ENCODE peak calls at places on chromosomes 4 and X, in five cellular contexts. One of them, this sample, is unnamed.

GRCh38 chrX:43456906-43457305 is 199.2 kb upstream of the MAOA start:
- DNase-seq in prostate gland: no peak
- DNase-seq in WERI-Rb-1: no peak
- DNase-seq in choroid plexus epithelial cell: no peak
- DNase-seq in pancreas: no peak
- DNase-seq in this sample: no peak

GRCh38 chr4:173530326-173531062 is 465 bp upstream of the HAND2 start:
- DNase-seq in WERI-Rb-1: no peak
- DNase-seq in choroid plexus epithelial cell: no peak
- DNase-seq in pancreas: no peak
- DNase-seq in prostate gland: no peak
- DNase-seq in this sample: no peak

GRCh38 chrX:125203737-125204578 is 115.7 kb upstream of the TEX13C start:
- DNase-seq in prostate gland: peak
- DNase-seq in choroid plexus epithelial cell: peak
- DNase-seq in WERI-Rb-1: no peak
- DNase-seq in pancreas: no peak
- DNase-seq in this sample: no peak

GRCh38 chrX:118497180-118497814 is 1.7 kb downstream of the DOCK11 start:
- DNase-seq in pancreas: no peak
- DNase-seq in choroid plexus epithelial cell: no peak
- DNase-seq in prostate gland: no peak
- DNase-seq in WERI-Rb-1: no peak
- DNase-seq in this sample: no peak

GRCh38 chr4:147157860-147158701 is 212.4 kb upstream of the TTC29 start:
- DNase-seq in WERI-Rb-1: peak
- DNase-seq in prostate gland: no peak
- DNase-seq in choroid plexus epithelial cell: peak
- DNase-seq in pancreas: no peak
- DNase-seq in this sample: peak

GRCh38 chrX:38233891-38234807 is 13.5 kb upstream of the SRPX start:
- DNase-seq in prostate gland: no peak
- DNase-seq in choroid plexus epithelial cell: peak
- DNase-seq in pancreas: no peak
- DNase-seq in WERI-Rb-1: no peak
- DNase-seq in this sample: peak

GRCh38 chrX:78375894-78376293 is 48.5 kb upstream of the CYSLTR1 start:
- DNase-seq in pancreas: no peak
- DNase-seq in prostate gland: no peak
- DNase-seq in choroid plexus epithelial cell: no peak
- DNase-seq in WERI-Rb-1: no peak
- DNase-seq in this sample: peak

GRCh38 chrX:72662020-72662747 is 51.9 kb downstream of the PHKA1 start:
- DNase-seq in prostate gland: no peak
- DNase-seq in pancreas: peak
- DNase-seq in WERI-Rb-1: no peak
- DNase-seq in choroid plexus epithelial cell: no peak
- DNase-seq in this sample: no peak

GRCh38 chrX:57821703-57822375 is 88.4 kb downstream of the ZXDA start:
- DNase-seq in choroid plexus epithelial cell: peak
- DNase-seq in pancreas: peak
- DNase-seq in WERI-Rb-1: peak
- DNase-seq in prostate gland: peak
- DNase-seq in this sample: peak

GRCh38 chrX:104392350-104392749 is 137.6 kb upstream of the ESX1 start:
- DNase-seq in WERI-Rb-1: no peak
- DNase-seq in prostate gland: peak
- DNase-seq in choroid plexus epithelial cell: peak
- DNase-seq in pancreas: no peak
- DNase-seq in this sample: no peak

GRCh38 chr4:149017022-149017734 is 575.0 kb upstream of the NR3C2 start:
- DNase-seq in prostate gland: no peak
- DNase-seq in choroid plexus epithelial cell: no peak
- DNase-seq in pancreas: no peak
- DNase-seq in WERI-Rb-1: no peak
- DNase-seq in this sample: no peak

GRCh38 chrX:123217077-123217476 is 33.0 kb downstream of the GRIA3 start:
- DNase-seq in choroid plexus epithelial cell: peak
- DNase-seq in WERI-Rb-1: no peak
- DNase-seq in prostate gland: no peak
- DNase-seq in pancreas: no peak
- DNase-seq in this sample: peak

GRCh38 chr4:145299380-145300076 is 119.1 kb upstream of the OTUD4 start:
- DNase-seq in prostate gland: no peak
- DNase-seq in pancreas: no peak
- DNase-seq in WERI-Rb-1: no peak
- DNase-seq in choroid plexus epithelial cell: peak
- DNase-seq in this sample: peak

GRCh38 chr4:180028682-180029081 is 2214.5 kb upstream of the TENM3 start:
- DNase-seq in WERI-Rb-1: peak
- DNase-seq in prostate gland: no peak
- DNase-seq in pancreas: peak
- DNase-seq in choroid plexus epithelial cell: peak
- DNase-seq in this sample: no peak

DNA sequence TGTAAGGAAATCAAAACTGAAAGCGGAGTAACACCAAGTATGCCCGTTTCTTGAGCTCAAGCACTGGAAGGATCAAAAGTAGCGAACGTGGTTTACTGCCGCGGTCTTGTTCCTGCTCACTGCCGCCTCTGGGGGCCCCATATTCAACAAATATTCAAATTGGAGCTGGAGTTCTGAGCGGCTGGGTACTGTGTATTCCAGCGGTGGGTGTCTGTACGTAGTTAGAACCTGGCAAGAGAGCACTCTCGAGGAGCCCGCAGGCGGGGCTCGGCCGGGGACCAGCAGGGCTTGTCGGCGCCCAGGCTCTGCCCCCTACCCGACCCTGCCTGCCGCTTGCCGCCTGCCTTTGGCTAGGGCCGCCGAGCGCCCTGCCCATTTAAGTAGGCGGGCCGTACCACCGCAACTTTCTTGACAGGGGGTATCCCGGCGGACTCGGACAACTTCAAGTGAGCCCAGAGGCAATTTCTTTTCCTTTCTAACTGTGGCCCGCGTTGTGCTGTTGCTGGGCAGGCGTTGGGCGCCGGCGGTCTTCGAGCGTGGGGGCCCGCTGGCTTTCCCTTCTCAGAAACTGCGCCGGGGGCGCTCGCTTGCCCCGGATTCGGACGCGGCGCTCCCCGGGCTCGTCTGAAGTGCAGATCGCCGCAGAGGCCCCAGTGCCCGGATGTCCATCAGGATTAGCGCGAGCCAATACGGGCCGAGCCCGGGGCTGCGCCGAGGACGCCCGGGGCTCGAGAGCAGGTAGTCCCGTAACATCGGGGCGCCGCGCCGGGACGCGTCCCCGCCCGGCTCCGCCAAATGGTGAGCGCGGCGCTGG is 71.9 kb downstream of the AFF1 start:
- DNase-seq in pancreas: peak
- DNase-seq in choroid plexus epithelial cell: peak
- DNase-seq in WERI-Rb-1: peak
- DNase-seq in prostate gland: peak
- DNase-seq in this sample: peak
- TF ChIP-seq CTCF in pancreas: no peak
- TF ChIP-seq CTCF in choroid plexus epithelial cell: peak
- TF ChIP-seq CTCF in WERI-Rb-1: no peak
- TF ChIP-seq CTCF in prostate gland: no peak
- TF ChIP-seq CTCF in this sample: peak

GRCh38 chrX:106612403-106612789 is 618 bp downstream of the RADX start:
- DNase-seq in prostate gland: no peak
- DNase-seq in WERI-Rb-1: no peak
- DNase-seq in choroid plexus epithelial cell: no peak
- DNase-seq in pancreas: no peak
- DNase-seq in this sample: no peak

GRCh38 chrX:106611682-106612402 is at the start of gene RADX:
- DNase-seq in choroid plexus epithelial cell: peak
- DNase-seq in prostate gland: peak
- DNase-seq in WERI-Rb-1: peak
- DNase-seq in pancreas: peak
- DNase-seq in this sample: peak

GRCh38 chrX:106608016-106608415 is 3.8 kb upstream of the RADX start:
- DNase-seq in prostate gland: no peak
- DNase-seq in choroid plexus epithelial cell: no peak
- DNase-seq in pancreas: no peak
- DNase-seq in WERI-Rb-1: no peak
- DNase-seq in this sample: no peak

GRCh38 chrX:106613277-106613676 is 1.5 kb downstream of the RADX start:
- DNase-seq in choroid plexus epithelial cell: no peak
- DNase-seq in WERI-Rb-1: no peak
- DNase-seq in prostate gland: no peak
- DNase-seq in pancreas: no peak
- DNase-seq in this sample: no peak

DNA sequence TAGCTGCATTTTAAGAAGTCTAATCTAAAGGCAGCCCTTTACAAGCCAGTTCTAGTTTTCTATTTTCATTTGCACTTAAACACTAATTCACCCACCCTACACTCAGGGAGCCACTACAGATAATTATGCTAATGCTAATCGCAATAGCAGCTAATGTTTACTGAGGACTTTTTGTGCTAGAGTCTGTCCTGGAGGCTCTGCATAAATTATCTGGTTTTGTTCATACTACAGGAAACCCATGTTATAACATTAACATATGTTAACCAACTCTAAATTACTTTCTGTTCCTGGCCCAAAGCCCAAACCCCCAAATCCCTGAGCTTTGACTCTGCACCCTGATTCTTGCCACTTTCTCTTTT is 476 bp upstream of the RADX start:
- DNase-seq in WERI-Rb-1: no peak
- DNase-seq in pancreas: no peak
- DNase-seq in prostate gland: no peak
- DNase-seq in choroid plexus epithelial cell: no peak
- DNase-seq in this sample: no peak
- H3K4me3 ChIP-seq in WERI-Rb-1: no peak
- H3K4me3 ChIP-seq in pancreas: peak
- H3K4me3 ChIP-seq in prostate gland: peak
- H3K4me3 ChIP-seq in choroid plexus epithelial cell: peak
- H3K4me3 ChIP-seq in this sample: peak

DNA sequence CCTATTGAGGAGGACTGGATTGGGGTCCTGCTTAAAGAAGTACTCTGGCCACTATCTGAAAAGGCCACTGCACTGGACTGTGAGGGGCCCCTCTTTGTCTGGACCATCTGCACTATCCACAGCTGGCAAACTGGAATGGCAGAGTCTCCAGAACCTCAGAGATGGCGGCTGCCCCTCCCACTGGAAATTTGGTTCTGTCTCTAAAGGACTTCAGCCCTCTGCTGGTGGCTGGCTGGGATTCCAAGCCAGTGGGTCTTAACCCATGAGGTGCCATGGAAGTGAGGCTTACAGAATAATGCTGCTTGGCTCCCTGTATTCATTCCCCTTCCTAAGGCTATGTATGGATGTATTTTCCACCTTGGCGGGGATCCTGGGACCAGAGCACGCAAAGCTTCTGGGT is 41.6 kb upstream of the CYLC1 start:
- DNase-seq in pancreas: no peak
- DNase-seq in prostate gland: no peak
- DNase-seq in choroid plexus epithelial cell: no peak
- DNase-seq in WERI-Rb-1: peak
- DNase-seq in this sample: no peak
- TF ChIP-seq CTCF in pancreas: no peak
- TF ChIP-seq CTCF in prostate gland: no peak
- TF ChIP-seq CTCF in choroid plexus epithelial cell: no peak
- TF ChIP-seq CTCF in WERI-Rb-1: peak
- TF ChIP-seq CTCF in this sample: no peak

DNA sequence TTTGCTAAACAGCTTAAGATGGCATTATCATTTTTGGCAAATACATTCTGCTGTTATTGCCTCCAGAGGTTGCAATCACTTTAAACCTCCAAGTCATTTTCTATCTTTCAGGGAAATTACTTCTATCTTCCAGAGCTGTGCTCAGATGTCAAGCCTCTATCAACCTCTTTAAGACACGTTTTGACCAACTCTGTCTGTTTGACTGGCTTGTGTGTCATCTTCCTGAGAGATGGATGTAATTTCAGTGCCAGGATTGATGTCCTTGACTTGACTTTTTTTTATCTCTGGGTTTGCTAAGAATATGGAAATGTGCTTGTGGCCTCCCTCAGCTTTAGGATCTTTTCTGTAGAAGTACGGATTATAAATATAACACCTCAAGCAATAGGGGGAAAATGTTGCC is 263.4 kb downstream of the GLUD2 start:
- DNase-seq in pancreas: no peak
- DNase-seq in choroid plexus epithelial cell: no peak
- DNase-seq in WERI-Rb-1: no peak
- DNase-seq in prostate gland: no peak
- DNase-seq in this sample: no peak
- H3K4me3 ChIP-seq in pancreas: no peak
- H3K4me3 ChIP-seq in choroid plexus epithelial cell: no peak
- H3K4me3 ChIP-seq in WERI-Rb-1: no peak
- H3K4me3 ChIP-seq in prostate gland: no peak
- H3K4me3 ChIP-seq in this sample: no peak

DNA sequence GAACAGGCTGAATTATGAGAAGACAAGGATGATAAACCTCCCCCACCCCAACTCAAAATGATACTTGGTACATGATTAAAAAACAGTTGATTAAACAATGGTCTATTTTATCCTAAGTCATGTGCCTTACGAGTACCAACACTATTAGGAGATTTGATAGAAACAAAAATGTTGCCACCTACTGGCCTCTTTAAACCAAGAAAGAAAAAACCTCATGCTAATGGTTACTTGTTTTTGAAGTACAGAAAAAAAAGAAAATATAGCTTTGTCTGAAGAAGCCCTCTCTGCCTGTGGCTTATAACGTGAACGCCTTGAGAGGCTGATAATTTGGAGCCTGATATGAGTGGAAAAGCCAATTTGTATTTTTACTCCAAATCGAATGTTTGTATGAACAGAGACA is 538.2 kb downstream of the DMD start:
- DNase-seq in prostate gland: no peak
- DNase-seq in choroid plexus epithelial cell: peak
- DNase-seq in WERI-Rb-1: no peak
- DNase-seq in pancreas: no peak
- DNase-seq in this sample: peak
- TF ChIP-seq CTCF in prostate gland: no peak
- TF ChIP-seq CTCF in choroid plexus epithelial cell: no peak
- TF ChIP-seq CTCF in WERI-Rb-1: no peak
- TF ChIP-seq CTCF in pancreas: no peak
- TF ChIP-seq CTCF in this sample: peak

GRCh38 chr4:112514079-112514448 is 1.9 kb downstream of the NEUROG2 start:
- DNase-seq in WERI-Rb-1: no peak
- DNase-seq in pancreas: no peak
- DNase-seq in prostate gland: no peak
- DNase-seq in choroid plexus epithelial cell: no peak
- DNase-seq in this sample: no peak
- H3K4me3 ChIP-seq in WERI-Rb-1: peak
- H3K4me3 ChIP-seq in pancreas: no peak
- H3K4me3 ChIP-seq in prostate gland: no peak
- H3K4me3 ChIP-seq in choroid plexus epithelial cell: no peak
- H3K4me3 ChIP-seq in this sample: no peak

This sample was measured in cardiac fibroblast.